ENCODE peak calls at places on chromosomes 4 and X, in four cellular contexts. D is psoas muscle, N is prostate gland, W is cardiac muscle cell. E is an unnamed sample. For H3K4me1 and H3K27me3, the result is how much of the 10 kb centered on the place peaks cover.

GRCh38 chr4:47662975-47663374 is 174.9 kb downstream of the CORIN start:
- DNase-seq in D (no peak), W (peak), N (no peak), E (no peak)

GRCh38 chr4:78079701-78080430 is 22.7 kb downstream of the FRAS1 start:
- DNase-seq in N (no peak), W (no peak), D (no peak), E (no peak)

GRCh38 chrX:9958183-9958582 is 9.0 kb upstream of the CLDN34 start:
- DNase-seq in W (no peak), D (no peak), N (no peak), E (no peak)

GRCh38 chr4:81724925-81725329 is 253.2 kb upstream of the RASGEF1B start:
- DNase-seq in W (no peak), N (no peak), D (peak), E (peak)

GRCh38 chr4:112167790-112168189 is 22.5 kb downstream of the FAM241A start:
- DNase-seq in N (no peak), W (no peak), D (no peak), E (no peak)

GRCh38 chr4:5998333-5998936 is 19.8 kb downstream of the C4orf50 start:
- DNase-seq in D (peak), N (peak), W (peak), E (peak)

GRCh38 chr4:41212221-41213203 is 1.8 kb downstream of the APBB2 start:
- DNase-seq in D (no peak), N (peak), W (peak), E (peak)

GRCh38 chr4:160217352-160217751 is 1114.5 kb downstream of the RAPGEF2 start:
- DNase-seq in N (no peak), D (no peak), W (no peak), E (no peak)

GRCh38 chr4:166252487-166253402 is 379.7 kb downstream of the TLL1 start:
- DNase-seq in W (peak), N (no peak), D (no peak), E (peak)

GRCh38 chrX:11412715-11413623 is 119.8 kb downstream of the AMELX start:
- DNase-seq in W (no peak), D (no peak), N (no peak), E (peak)

DNA sequence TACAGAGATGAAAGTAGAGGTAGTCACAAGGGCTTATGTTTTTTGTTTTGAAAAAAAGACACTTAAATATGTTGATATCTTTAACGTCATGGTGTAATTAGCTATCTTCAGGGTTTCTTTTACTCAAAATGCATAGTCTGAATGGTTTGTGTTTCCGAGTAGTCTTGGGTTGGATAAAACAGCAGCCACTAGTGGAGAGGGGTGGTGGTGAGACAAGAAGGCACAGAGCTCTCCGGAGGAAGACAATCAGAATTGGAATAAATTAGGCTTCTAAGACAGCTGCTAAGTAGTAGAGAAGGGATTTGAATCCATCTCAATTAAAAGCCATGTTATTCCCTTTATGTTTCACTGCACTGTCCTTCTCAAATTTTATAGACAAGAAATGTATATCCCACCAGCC is 240.4 kb upstream of the VEGFC start:
- DNase-seq in W (no peak), N (no peak), D (no peak), E (no peak)
- TF ChIP-seq CTCF in W (peak), N (no peak), D (no peak), E (no peak)

GRCh38 chr4:7788193-7788592 is 151.5 kb downstream of the AFAP1 start:
- DNase-seq in W (no peak), N (no peak), D (no peak), E (no peak)
- H3K4me1 ChIP-seq in W (under half), N (under half), D (under half), E (under half)

DNA sequence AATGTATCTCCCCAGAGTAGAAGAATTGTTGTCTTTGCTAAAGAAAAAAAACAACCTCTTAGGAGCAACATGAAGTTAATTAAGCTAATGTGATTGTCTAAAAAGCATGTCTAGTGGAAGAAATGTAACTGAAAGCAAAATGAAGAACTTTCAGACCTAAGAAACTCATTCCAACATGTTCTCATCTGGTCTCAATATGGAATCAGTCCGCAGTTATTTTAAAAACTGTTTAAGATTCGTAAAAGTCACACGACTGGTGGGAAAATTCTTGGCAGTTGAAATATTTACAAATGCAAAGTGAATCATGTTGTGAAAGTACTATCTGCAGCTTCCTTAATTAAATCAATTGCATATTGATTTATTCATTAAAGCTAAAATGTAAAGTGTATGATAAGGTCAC is 117.8 kb upstream of the DIAPH2 start:
- DNase-seq in W (no peak), N (no peak), D (no peak), E (no peak)
- H3K27me3 ChIP-seq in W (under half), N (under half), D (under half), E (under half)

GRCh38 chr4:115274545-115274944 is 161.1 kb upstream of the NDST4 start:
- DNase-seq in N (no peak), D (no peak), W (no peak), E (no peak)

GRCh38 chr4:115272585-115272984 is 159.2 kb upstream of the NDST4 start:
- DNase-seq in N (no peak), D (no peak), W (no peak), E (no peak)

GRCh38 chr4:115275615-115276014 is 162.2 kb upstream of the NDST4 start:
- DNase-seq in W (no peak), D (no peak), N (no peak), E (no peak)

GRCh38 chr4:115272185-115272584 is 158.8 kb upstream of the NDST4 start:
- DNase-seq in W (no peak), N (no peak), D (no peak), E (no peak)
- TF ChIP-seq CTCF in W (no peak), N (no peak), D (no peak), E (no peak)

E was measured in thyroid gland.